ENCODE peak calls at places on chromosomes 5 and 9, in seven cellular contexts. M is ACHN; E is fibroblast of pulmonary artery; L is left ventricle myocardium superior; H is fibroblast of lung; F is CD8-positive, alpha-beta T cell; A is stimulated activated naive CD8-positive, alpha-beta T cell treated with anti-CD3 and anti-CD28 coated beads, Interleukin-15, Interleukin-2, amounts not matched to agents 100 U/mL and 50 U/mL, for 24 hours. Y is an unnamed sample.
A peak's percentile ranks its signal among the peaks of the same experiment; 100 is the strongest.

GRCh38 chr9:120740135-120740534 is 25.9 kb upstream of the MEGF9 start:
- DNase-seq in A (no peak), F (no peak), E (peak; percentile 57), L (no peak), M (no peak), H (no peak), Y (no peak)

GRCh38 chr9:37146372-37146771 is 26.0 kb downstream of the ZCCHC7 start:
- DNase-seq in H (no peak), E (no peak), A (no peak), M (peak; percentile 14), L (no peak), F (no peak), Y (peak; percentile 44)

GRCh38 chr5:59893436-59894227 is at the start of gene PDE4D:
- DNase-seq in F (no peak), H (peak; percentile 55), A (peak; percentile 5), E (peak; percentile 63), M (peak; percentile 69), L (peak; percentile 66), Y (no peak)

GRCh38 chr5:138615461-138615860 is 40.3 kb upstream of the HSPA9 start:
- DNase-seq in E (no peak), H (no peak), M (no peak), A (no peak), F (no peak), L (no peak), Y (no peak)

GRCh38 chr9:92963831-92964606 is 16.7 kb downstream of the FGD3 start:
- DNase-seq in A (peak; percentile 71), H (no peak), F (peak; percentile 82), L (peak; percentile 54), E (no peak), M (no peak), Y (peak; percentile 61)

GRCh38 chr5:131328536-131329186 is 64.8 kb downstream of the CDC42SE2 start:
- DNase-seq in E (peak; percentile 58), F (no peak), M (no peak), H (peak; percentile 65), L (no peak), A (no peak), Y (no peak)

GRCh38 chr5:134177197-134178171 is 734 bp upstream of the SKP1 start:
- DNase-seq in M (peak; percentile 56), H (peak; percentile 84), A (no peak), L (peak; percentile 43), E (peak; percentile 82), F (no peak), Y (peak; percentile 39)

GRCh38 chr9:784916-785315 is 56.6 kb upstream of the DMRT1 start:
- DNase-seq in L (no peak), M (no peak), E (no peak), F (no peak), A (no peak), H (no peak), Y (no peak)

GRCh38 chr5:111582962-111583669 is 70.8 kb upstream of the STARD4 start:
- DNase-seq in A (no peak), M (no peak), E (peak; percentile 85), L (no peak), F (no peak), H (peak; percentile 46), Y (no peak)

Y was measured in naive thymus-derived CD4-positive, alpha-beta T cell.